ENCODE peak calls at places on chromosome 16, in ten cellular contexts. W, S, T, V, G, O, D, B, H and X are unnamed samples.

GRCh38 chr16:56140645-56141044 is 50.6 kb upstream of the GNAO1 start:
- DNase-seq in D (no peak), O (no peak), V (no peak), H (no peak), G (no peak), B (no peak), S (no peak), W (no peak), T (no peak), X (no peak)

GRCh38 chr16:80303691-80304090 is 237.1 kb upstream of the DYNLRB2 start:
- DNase-seq in D (no peak), S (no peak), W (no peak), O (no peak), T (no peak), B (no peak), H (no peak), G (no peak), V (no peak), X (no peak)

GRCh38 chr16:53999123-53999522 is 287.5 kb downstream of the IRX3 start:
- DNase-seq in W (no peak), D (no peak), H (no peak), S (no peak), O (no peak), V (no peak), B (no peak), T (no peak), G (no peak), X (no peak)

GRCh38 chr16:56355221-56355620 is 70.1 kb downstream of the AMFR start:
- DNase-seq in H (peak), V (no peak), D (no peak), W (no peak), O (no peak), B (no peak), S (no peak), G (no peak), T (peak), X (no peak)

GRCh38 chr16:66289986-66290385 is 76.5 kb upstream of the CDH5 start:
- DNase-seq in O (no peak), G (no peak), H (no peak), T (peak), B (no peak), S (no peak), D (no peak), W (no peak), V (no peak), X (no peak)

GRCh38 chr16:27495191-27495590 is 54.5 kb downstream of the GTF3C1 start:
- DNase-seq in H (no peak), W (peak), D (peak), T (no peak), V (no peak), O (no peak), B (no peak), S (no peak), G (peak), X (peak)

GRCh38 chr16:17101646-17102045 is 369.1 kb downstream of the XYLT1 start:
- DNase-seq in S (no peak), B (no peak), H (no peak), W (no peak), V (no peak), G (no peak), O (no peak), T (peak), D (peak), X (peak)

GRCh38 chr16:74758801-74759200 is 15.8 kb downstream of the FA2H start:
- DNase-seq in W (no peak), O (no peak), V (peak), S (no peak), T (no peak), B (no peak), H (no peak), D (no peak), G (no peak), X (no peak)

GRCh38 chr16:2121853-2122252 is 13.8 kb downstream of the PKD1 start:
- DNase-seq in V (no peak), H (peak), S (no peak), B (no peak), D (no peak), G (no peak), O (no peak), W (no peak), T (no peak), X (no peak)

GRCh38 chr16:5065813-5066212 is at the start of gene C16orf89:
- DNase-seq in O (no peak), G (no peak), T (no peak), W (no peak), H (no peak), S (no peak), V (no peak), D (no peak), B (peak), X (no peak)

GRCh38 chr16:51508813-51509212 is 357.7 kb upstream of the SALL1 start:
- DNase-seq in G (peak), D (peak), O (no peak), V (no peak), W (peak), H (no peak), B (no peak), T (no peak), S (no peak), X (peak)

GRCh38 chr16:49094471-49094870 is 187.2 kb downstream of the CBLN1 start:
- DNase-seq in D (no peak), W (no peak), O (no peak), V (no peak), G (no peak), T (no peak), S (no peak), H (no peak), B (no peak), X (no peak)

GRCh38 chr16:53817117-53817516 is 113.2 kb downstream of the FTO start:
- DNase-seq in O (peak), H (no peak), W (peak), S (no peak), D (peak), V (no peak), G (peak), T (no peak), B (no peak), X (peak)

GRCh38 chr16:11501583-11502138 is 85.1 kb downstream of the LITAF start:
- DNase-seq in T (peak), W (no peak), B (no peak), D (no peak), H (peak), S (no peak), O (no peak), G (no peak), V (no peak), X (no peak)

GRCh38 chr16:54932737-54933254 is 2.1 kb downstream of the IRX5 start:
- DNase-seq in O (no peak), G (no peak), H (peak), V (no peak), B (peak), T (peak), D (no peak), S (no peak), W (no peak), X (no peak)

GRCh38 chr16:83200005-83200779 is 573.4 kb downstream of the CDH13 start:
- DNase-seq in B (no peak), W (no peak), S (no peak), V (no peak), T (peak), O (no peak), H (peak), D (peak), G (peak), X (peak)

GRCh38 chr16:30741461-30741914 is 6.7 kb upstream of the PHKG2 start:
- DNase-seq in D (peak), W (peak), O (peak), B (peak), S (no peak), H (no peak), G (peak), V (peak), T (peak), X (peak)

GRCh38 chr16:72721981-72722380 is 325.9 kb downstream of the ZFHX3 start:
- DNase-seq in S (no peak), H (no peak), G (no peak), O (no peak), B (no peak), W (no peak), D (no peak), V (no peak), T (no peak), X (no peak)

GRCh38 chr16:17414421-17414820 is 56.3 kb downstream of the XYLT1 start:
- DNase-seq in H (no peak), G (no peak), O (no peak), D (no peak), B (no peak), S (peak), V (no peak), W (no peak), T (no peak), X (no peak)

GRCh38 chr16:73544266-73544665 is 496.3 kb upstream of the ZFHX3 start:
- DNase-seq in B (no peak), S (no peak), T (no peak), D (no peak), G (no peak), W (no peak), O (no peak), V (no peak), H (no peak), X (no peak)

GRCh38 chr16:83305092-83305491 is 502.7 kb upstream of the HSBP1 start:
- DNase-seq in W (peak), S (no peak), D (peak), G (peak), O (no peak), V (no peak), H (no peak), B (no peak), T (no peak), X (peak)

GRCh38 chr16:8686031-8686621 is 11.7 kb downstream of the ABAT start:
- DNase-seq in H (no peak), D (no peak), W (no peak), S (no peak), V (peak), O (no peak), B (no peak), G (no peak), T (no peak), X (no peak)

GRCh38 chr16:88505405-88506082 is 52.5 kb downstream of the ZFPM1 start:
- DNase-seq in T (peak), O (peak), V (peak), D (peak), H (peak), S (peak), G (peak), W (peak), B (peak), X (peak)

GRCh38 chr16:82004651-82005490 is 6.4 kb downstream of the SDR42E1 start:
- DNase-seq in O (no peak), B (no peak), V (peak), H (no peak), D (no peak), T (no peak), G (no peak), W (no peak), S (no peak), X (no peak)

GRCh38 chr16:15440852-15441251 is 6.5 kb downstream of the BMERB1 start:
- DNase-seq in O (peak), T (no peak), V (no peak), W (peak), G (peak), S (no peak), B (no peak), D (peak), H (no peak), X (peak)

GRCh38 chr16:84672276-84673202 is 24.2 kb downstream of the KLHL36 start:
- DNase-seq in G (peak), D (peak), T (peak), W (peak), V (peak), O (peak), B (peak), S (peak), H (peak), X (peak)

GRCh38 chr16:23959069-23959800 is 123.5 kb downstream of the PRKCB start:
- DNase-seq in W (no peak), B (no peak), S (no peak), T (no peak), V (no peak), O (no peak), H (no peak), D (no peak), G (no peak), X (no peak)

GRCh38 chr16:88705746-88706287 is 391 bp downstream of the RNF166 start:
- DNase-seq in H (no peak), G (no peak), S (no peak), O (no peak), B (no peak), V (peak), D (no peak), W (no peak), T (no peak), X (no peak)

GRCh38 chr16:67173808-67174705 is 3.7 kb downstream of the NOL3 start:
- DNase-seq in O (peak), V (peak), W (peak), H (peak), G (peak), B (peak), T (peak), D (peak), S (peak), X (peak)

DNA sequence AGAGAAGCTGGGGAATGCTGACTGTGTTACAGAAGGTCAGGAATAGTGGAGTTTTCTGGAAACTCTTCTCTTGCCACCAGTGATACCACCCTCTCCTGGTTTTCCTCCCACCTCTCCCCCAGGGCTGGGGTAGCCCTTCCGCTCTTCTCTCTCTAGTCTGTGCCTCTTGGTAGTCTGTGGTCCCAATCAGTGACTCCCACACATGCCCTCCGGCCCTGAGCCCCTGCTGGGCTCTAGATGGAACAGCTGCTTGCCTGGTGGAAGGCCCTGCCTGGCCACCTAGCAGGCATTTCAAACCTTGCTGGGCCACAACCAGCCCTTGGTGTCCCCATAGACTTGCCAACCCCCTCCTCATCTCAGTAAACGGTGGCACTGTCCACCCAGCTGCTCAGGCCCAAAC is 15.2 kb upstream of the MTSS2 start:
- DNase-seq in H (no peak), D (no peak), O (no peak), S (no peak), G (no peak), B (no peak), T (no peak), V (no peak), W (no peak), X (no peak)
- TF ChIP-seq CTCF in H (no peak), D (no peak), O (no peak), S (no peak), G (peak), B (no peak), T (no peak), V (no peak), W (no peak), X (no peak)

DNA sequence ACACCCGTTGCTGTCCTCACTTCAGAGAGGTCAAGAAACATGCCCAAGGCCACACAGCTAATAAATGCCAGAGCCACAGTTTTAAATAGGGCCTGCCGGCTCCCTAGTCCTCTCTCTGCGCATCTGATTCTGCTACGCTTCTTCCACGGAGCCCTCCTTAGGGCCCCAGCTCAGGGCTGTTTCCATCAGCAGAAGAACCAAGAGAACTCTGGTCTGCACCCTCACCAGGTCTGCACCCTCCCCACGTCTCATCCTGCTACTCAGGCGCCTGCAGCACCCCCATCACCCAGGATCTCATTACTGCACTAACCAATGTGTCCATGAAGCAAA is 79.5 kb upstream of the NKD1 start:
- DNase-seq in T (no peak), V (no peak), O (no peak), W (no peak), H (no peak), S (no peak), D (no peak), G (no peak), B (no peak), X (no peak)
- H3K4me3 ChIP-seq in T (no peak), V (no peak), O (no peak), W (no peak), H (peak), S (no peak), D (no peak), G (no peak), B (no peak), X (no peak)

GRCh38 chr16:75805946-75806345 is 79.7 kb upstream of the CPHXL start:
- DNase-seq in O (no peak), S (no peak), B (no peak), H (no peak), G (no peak), W (no peak), T (peak), D (no peak), V (no peak), X (no peak)
- TF ChIP-seq CTCF in O (no peak), S (no peak), B (no peak), H (no peak), G (no peak), W (no peak), T (peak), D (no peak), V (no peak), X (no peak)

GRCh38 chr16:25213709-25214416 is 2.9 kb upstream of the AQP8 start:
- DNase-seq in O (no peak), B (no peak), W (no peak), T (no peak), D (no peak), G (no peak), S (no peak), H (no peak), V (no peak), X (peak)

GRCh38 chr16:25217119-25217511 is 368 bp downstream of the AQP8 start:
- DNase-seq in D (no peak), W (no peak), S (no peak), O (no peak), T (no peak), V (no peak), H (no peak), G (no peak), B (no peak), X (no peak)

GRCh38 chr16:25219070-25219737 is 2.5 kb downstream of the AQP8 start:
- DNase-seq in H (no peak), S (no peak), W (no peak), D (no peak), V (peak), O (no peak), B (no peak), T (no peak), G (no peak), X (no peak)

GRCh38 chr16:25222959-25223358 is 6.2 kb downstream of the AQP8 start:
- DNase-seq in B (no peak), D (no peak), T (no peak), W (no peak), H (no peak), S (no peak), V (no peak), G (no peak), O (no peak), X (no peak)

DNA sequence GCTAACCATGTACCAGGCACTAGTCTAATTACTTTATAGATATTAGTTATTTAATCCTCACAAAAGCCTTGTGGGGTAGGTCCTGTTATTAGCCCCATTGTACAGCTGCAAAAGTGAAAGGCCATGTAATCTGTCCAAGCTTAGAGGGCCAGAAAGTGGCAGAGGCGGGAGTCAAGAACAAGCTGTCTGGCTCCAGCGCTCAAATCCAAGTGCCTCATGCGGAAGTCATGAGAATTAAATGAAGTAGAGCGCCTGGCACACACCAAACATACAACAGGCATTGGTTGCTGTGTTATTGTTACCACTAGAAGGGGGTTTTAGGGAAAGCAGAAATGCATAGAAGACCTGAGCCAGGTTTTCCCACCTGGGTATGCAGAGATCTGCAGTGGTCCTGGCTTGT is 1.2 kb downstream of the AQP8 start:
- DNase-seq in S (no peak), G (no peak), O (no peak), W (no peak), T (no peak), B (no peak), H (no peak), V (peak), D (no peak), X (no peak)
- H3K4me3 ChIP-seq in S (no peak), G (no peak), O (no peak), W (no peak), T (no peak), B (no peak), H (no peak), V (peak), D (no peak), X (no peak)

DNA sequence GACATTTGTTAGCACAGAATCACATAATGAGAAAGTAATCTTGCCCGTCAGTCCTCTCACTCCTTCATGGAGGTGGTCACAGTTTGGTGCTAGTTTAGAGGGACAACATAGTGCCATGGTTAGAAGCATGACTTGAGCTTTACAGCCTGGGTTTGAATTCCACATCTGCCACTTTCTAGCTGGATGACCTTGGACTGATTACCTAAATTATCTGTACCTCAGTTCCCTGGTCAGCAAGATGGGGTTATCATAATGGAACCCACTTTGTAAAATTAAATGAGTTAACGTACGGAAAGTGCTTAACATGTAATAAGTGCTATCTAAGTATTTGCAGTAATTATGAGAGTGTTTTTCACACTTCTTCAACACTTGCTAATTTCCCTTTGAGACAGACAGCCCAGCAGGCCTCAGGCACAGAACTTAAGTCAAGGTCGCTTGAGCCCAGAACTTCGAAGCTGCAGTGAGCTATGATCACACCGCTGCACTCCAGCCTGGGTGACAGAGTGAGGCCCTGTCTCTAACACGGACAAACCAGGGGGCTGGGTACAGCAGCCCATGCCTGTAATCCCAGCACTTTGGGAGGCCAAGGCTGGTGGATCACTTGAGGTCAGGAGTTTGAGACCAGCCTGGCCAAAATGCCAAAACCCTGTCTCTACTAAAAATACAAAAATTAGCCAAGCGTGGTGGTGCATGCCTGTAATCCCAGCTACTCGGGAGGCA is 7.1 kb downstream of the VWA3A start:
- DNase-seq in S (no peak), T (no peak), V (no peak), B (no peak), G (no peak), W (no peak), D (no peak), O (no peak), H (no peak), X (no peak)
- TF ChIP-seq CTCF in S (no peak), T (peak), V (no peak), B (no peak), G (no peak), W (no peak), D (no peak), O (no peak), H (no peak), X (no peak)

GRCh38 chr16:69107311-69107962 is 2.0 kb downstream of the HAS3 start:
- DNase-seq in V (peak), H (peak), B (peak), D (peak), S (no peak), T (peak), G (no peak), O (no peak), W (peak), X (no peak)
- H3K4me3 ChIP-seq in V (no peak), H (peak), B (peak), D (no peak), S (no peak), T (peak), G (peak), O (peak), W (peak), X (peak)

DNA sequence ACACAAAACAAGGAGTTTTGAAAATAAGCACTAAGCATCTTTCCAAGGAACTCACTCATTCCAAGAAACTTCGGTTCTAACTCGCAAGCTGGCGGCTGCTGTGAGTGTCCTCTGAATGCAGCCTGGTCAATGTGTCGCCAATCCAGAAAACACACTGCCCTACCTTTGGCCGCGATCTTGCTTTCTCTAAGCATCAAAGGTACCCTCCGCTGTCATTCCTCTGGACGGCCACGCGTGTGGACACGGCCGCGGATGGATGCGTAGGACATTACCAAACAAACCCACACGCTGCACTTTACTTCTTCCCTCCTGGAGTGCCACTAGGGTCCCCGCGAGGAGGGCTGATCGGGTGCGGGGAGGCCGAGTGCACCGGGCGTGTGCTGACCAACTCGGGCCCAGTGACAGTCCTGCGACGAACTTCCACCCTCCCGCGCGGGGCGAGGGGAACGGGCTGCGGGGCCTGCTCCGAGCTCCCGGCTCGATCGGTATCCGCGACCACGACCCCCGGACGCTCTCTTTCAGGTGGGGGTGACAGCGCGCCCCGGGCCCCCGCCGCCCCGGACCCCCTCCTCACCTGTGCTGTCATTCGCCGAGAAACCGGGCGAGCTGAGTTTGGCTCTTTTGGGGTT is 1.1 kb downstream of the CREBBP start:
- DNase-seq in V (no peak), G (peak), O (no peak), T (peak), D (no peak), W (no peak), S (peak), H (peak), B (peak), X (peak)
- TF ChIP-seq CTCF in V (no peak), G (no peak), O (no peak), T (no peak), D (no peak), W (no peak), S (no peak), H (no peak), B (no peak), X (no peak)

GRCh38 chr16:68790130-68790761 is 53.1 kb upstream of the TANGO6 start:
- DNase-seq in S (no peak), B (no peak), T (peak), D (peak), W (peak), O (peak), V (peak), G (peak), H (no peak), X (peak)
- H3K4me3 ChIP-seq in S (no peak), B (no peak), T (no peak), D (no peak), W (no peak), O (no peak), V (no peak), G (no peak), H (no peak), X (no peak)